ENCODE peak calls at places on chromosomes 4 and X, in seven cellular contexts. F is stimulated activated naive CD4-positive, alpha-beta T cell treated with Interleukin-2 at 50 U/mL for 16 hours; Y is kidney tubule cell; M is EH; E is stimulated activated CD4-positive, alpha-beta T cell treated with anti-CD3 and anti-CD28 coated beads, Interleukin-12 subunit alpha, Interleukin-12 subunit beta, amount 100 ng/mL, for 48 hours; G is Panc1; Z is colonic mucosa. T is an unnamed sample.

GRCh38 chr4:156593464-156593863 is 378.1 kb downstream of the PDGFC start:
- DNase-seq in F (no peak), Y (no peak), M (no peak), E (no peak), G (no peak), Z (no peak), T (no peak)

GRCh38 chr4:159594576-159594975 is 491.7 kb downstream of the RAPGEF2 start:
- DNase-seq in F (no peak), Y (no peak), M (no peak), E (no peak), G (no peak), Z (no peak), T (no peak)

GRCh38 chrX:113399501-113400192 is 559.0 kb upstream of the AMOT start:
- DNase-seq in F (no peak), Y (peak), M (peak), E (no peak), G (peak), Z (no peak), T (no peak)

GRCh38 chr4:80192937-80193336 is 4.4 kb upstream of the PRDM8 start:
- DNase-seq in F (no peak), Y (peak), M (peak), E (no peak), G (no peak), Z (no peak), T (no peak)

GRCh38 chr4:144709793-144710525 is 64.0 kb downstream of the HHIP start:
- DNase-seq in F (no peak), Y (peak), M (peak), E (no peak), G (no peak), Z (no peak), T (no peak)

GRCh38 chr4:172850838-172851237 is 317.8 kb upstream of the GALNT7 start:
- DNase-seq in F (no peak), Y (peak), M (peak), E (no peak), G (no peak), Z (no peak), T (no peak)

GRCh38 chr4:82833696-82834313 is 35.2 kb upstream of the SCD5 start:
- DNase-seq in F (no peak), Y (peak), M (peak), E (no peak), G (peak), Z (peak), T (no peak)

GRCh38 chrX:65488496-65488895 is 46.1 kb downstream of the LAS1L start:
- DNase-seq in F (no peak), Y (no peak), M (peak), E (no peak), G (no peak), Z (no peak), T (no peak)

GRCh38 chr4:1990348-1990645 is 18.5 kb downstream of the NELFA start:
- DNase-seq in F (no peak), Y (no peak), M (no peak), E (no peak), G (no peak), Z (peak), T (peak)

GRCh38 chrX:96480081-96480480 is 204.6 kb upstream of the DIAPH2 start:
- DNase-seq in F (no peak), Y (peak), M (peak), E (no peak), G (no peak), Z (no peak), T (no peak)

GRCh38 chrX:52585892-52586291 is 68.8 kb downstream of the SSX7 start:
- DNase-seq in F (no peak), Y (no peak), M (no peak), E (no peak), G (no peak), Z (no peak), T (no peak)

GRCh38 chr4:112082954-112083586 is 62.2 kb upstream of the FAM241A start:
- DNase-seq in F (no peak), Y (peak), M (peak), E (no peak), G (peak), Z (peak), T (no peak)

T was measured in upper lobe of right lung.